ENCODE peak calls at places on chromosomes 1 and 21, in six cellular contexts. T is fibroblast of pulmonary artery, D is pancreas, F is choroid plexus epithelial cell, O is left ventricle myocardium inferior, X is heart right ventricle. I is an unnamed sample.
A peak's percentile ranks its signal among the peaks of the same experiment; 100 is the strongest.

GRCh38 chr1:196678510-196678884 is 26.7 kb downstream of the CFH start:
- DNase-seq in T (peak; percentile 79), D (no peak), F (peak; percentile 93), O (no peak), X (no peak), I (peak; percentile 27)

GRCh38 chr1:214404154-214404553 is 123.2 kb downstream of the SMYD2 start:
- DNase-seq in T (peak; percentile 71), D (no peak), F (peak; percentile 77), O (no peak), X (no peak), I (peak; percentile 84)

GRCh38 chr21:46054447-46054846 is 43.5 kb upstream of the COL6A2 start:
- DNase-seq in T (peak; percentile 44), D (no peak), F (no peak), O (no peak), X (no peak), I (no peak)

GRCh38 chr1:212760126-212760823 is 31.3 kb downstream of the NSL1 start:
- DNase-seq in T (peak; percentile 10), D (no peak), F (no peak), O (no peak), X (no peak), I (no peak)

GRCh38 chr1:22517936-22518335 is 45.4 kb upstream of the EPHA8 start:
- DNase-seq in T (no peak), D (no peak), F (peak; percentile 80), O (no peak), X (no peak), I (peak; percentile 27)

GRCh38 chr1:234881893-234882771 is 246.5 kb downstream of the TOMM20 start:
- DNase-seq in T (no peak), D (peak; percentile 3), F (no peak), O (no peak), X (no peak), I (no peak)

GRCh38 chr1:54486864-54487263 is 61.2 kb upstream of the ACOT11 start:
- DNase-seq in T (no peak), D (no peak), F (no peak), O (no peak), X (no peak), I (no peak)

GRCh38 chr1:231091853-231092301 is 51.8 kb upstream of the FAM89A start:
- DNase-seq in T (peak; percentile 32), D (peak; percentile 80), F (peak; percentile 38), O (no peak), X (no peak), I (peak; percentile 3)

GRCh38 chr1:226763741-226764264 is 24.7 kb upstream of the ITPKB start:
- DNase-seq in T (peak; percentile 89), D (no peak), F (peak; percentile 86), O (no peak), X (no peak), I (peak; percentile 99)

GRCh38 chr1:194931166-194931565 is 1677.1 kb downstream of the KCNT2 start:
- DNase-seq in T (no peak), D (no peak), F (no peak), O (no peak), X (no peak), I (no peak)
- H3K4me3 ChIP-seq in T (no peak overlapping the region), D (no peak overlapping the region), F (no peak overlapping the region), O (no peak overlapping the region), X (no peak overlapping the region), I (no peak overlapping the region)

GRCh38 chr1:244651956-244652698 is 799 bp upstream of the DESI2 start:
- DNase-seq in T (peak; percentile 24), D (no peak), F (peak; percentile 22), O (no peak), X (no peak), I (no peak)

GRCh38 chr1:244655186-244655585 is 2.3 kb downstream of the DESI2 start:
- DNase-seq in T (no peak), D (no peak), F (no peak), O (no peak), X (no peak), I (no peak)

GRCh38 chr1:244652699-244653438 is at the start of gene DESI2:
- DNase-seq in T (peak; percentile 100), D (peak; percentile 96), F (peak; percentile 100), O (peak; percentile 99), X (peak; percentile 99), I (peak; percentile 98)

GRCh38 chr1:244654284-244655038 is 1.5 kb downstream of the DESI2 start:
- DNase-seq in T (no peak), D (no peak), F (no peak), O (no peak), X (no peak), I (peak; percentile 17)

DNA sequence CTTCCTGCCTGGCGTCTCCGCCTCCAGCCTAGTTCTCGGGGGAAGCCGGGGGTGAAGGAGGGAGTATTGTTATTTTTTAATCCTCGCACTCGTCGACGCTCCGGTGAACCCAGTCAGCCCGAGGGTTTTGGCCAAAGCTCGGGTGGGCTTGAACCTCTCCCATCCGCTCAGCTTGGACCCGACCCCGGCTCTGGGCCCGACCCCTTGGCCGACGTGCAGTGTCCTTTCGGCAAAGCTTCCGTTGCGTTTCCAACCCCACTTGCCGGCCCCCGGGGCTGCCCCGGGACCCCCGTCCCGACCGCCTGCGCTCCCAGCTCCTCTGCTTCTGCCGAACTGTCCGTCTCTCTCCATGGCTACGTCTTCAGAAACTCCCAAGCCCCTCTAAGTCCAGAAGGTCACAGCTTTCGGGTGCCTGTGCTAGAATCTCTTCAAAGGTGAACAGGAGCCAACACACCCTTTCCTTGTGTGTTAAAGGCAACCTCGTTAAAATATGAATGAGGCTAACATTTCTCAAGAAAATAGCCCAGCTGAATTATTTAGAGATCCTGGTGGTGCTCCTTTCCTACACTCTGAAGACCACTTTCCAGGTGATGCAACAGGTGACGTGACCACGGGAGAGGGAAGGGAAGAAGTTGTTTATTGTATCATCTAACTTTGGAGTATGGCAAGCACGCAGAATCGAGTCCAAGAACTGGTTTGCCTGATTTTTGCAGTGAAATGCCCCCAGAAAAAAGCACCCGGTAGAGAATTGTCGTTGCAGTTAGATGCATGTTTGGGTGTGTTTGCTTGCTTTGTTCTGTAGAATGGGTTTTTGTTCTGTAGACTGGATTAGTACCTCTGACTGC is 735 bp downstream of the DESI2 start:
- DNase-seq in T (no peak), D (peak; percentile 65), F (peak; percentile 33), O (no peak), X (no peak), I (peak; percentile 34)
- TF ChIP-seq CTCF in T (no peak), D (no peak), F (no peak), O (no peak), X (no peak), I (no peak)

DNA sequence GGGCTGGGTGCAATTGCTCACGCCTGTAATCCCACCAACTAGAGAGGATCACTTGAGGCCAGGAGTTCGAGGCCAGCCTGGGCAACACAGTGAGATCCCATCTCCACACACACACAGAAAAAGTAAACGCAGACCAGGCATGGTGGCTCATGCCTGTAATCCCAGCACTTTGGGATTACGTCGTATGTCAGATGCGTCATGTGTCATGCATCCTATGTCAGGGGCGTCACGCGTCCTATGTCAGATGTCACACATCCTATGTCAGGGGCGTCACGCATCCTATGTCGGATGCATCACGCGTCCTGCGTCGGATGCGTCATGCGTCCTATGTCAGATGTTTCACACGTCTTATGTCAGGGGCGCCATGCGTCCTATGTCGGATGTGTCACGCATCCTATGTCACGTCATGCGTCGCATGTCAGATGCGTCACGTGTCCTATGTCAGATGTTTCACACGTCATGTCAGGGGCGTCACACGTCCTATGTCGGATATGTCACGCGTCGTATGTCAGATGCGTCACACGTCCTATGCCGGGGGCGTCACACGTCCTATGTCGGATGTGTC is 1.5 kb downstream of the MRAP start:
- DNase-seq in T (no peak), D (no peak), F (no peak), O (no peak), X (no peak), I (no peak)
- H3K4me3 ChIP-seq in T (no peak overlapping the region), D (no peak overlapping the region), F (no peak overlapping the region), O (no peak overlapping the region), X (no peak overlapping the region), I (no peak overlapping the region)

DNA sequence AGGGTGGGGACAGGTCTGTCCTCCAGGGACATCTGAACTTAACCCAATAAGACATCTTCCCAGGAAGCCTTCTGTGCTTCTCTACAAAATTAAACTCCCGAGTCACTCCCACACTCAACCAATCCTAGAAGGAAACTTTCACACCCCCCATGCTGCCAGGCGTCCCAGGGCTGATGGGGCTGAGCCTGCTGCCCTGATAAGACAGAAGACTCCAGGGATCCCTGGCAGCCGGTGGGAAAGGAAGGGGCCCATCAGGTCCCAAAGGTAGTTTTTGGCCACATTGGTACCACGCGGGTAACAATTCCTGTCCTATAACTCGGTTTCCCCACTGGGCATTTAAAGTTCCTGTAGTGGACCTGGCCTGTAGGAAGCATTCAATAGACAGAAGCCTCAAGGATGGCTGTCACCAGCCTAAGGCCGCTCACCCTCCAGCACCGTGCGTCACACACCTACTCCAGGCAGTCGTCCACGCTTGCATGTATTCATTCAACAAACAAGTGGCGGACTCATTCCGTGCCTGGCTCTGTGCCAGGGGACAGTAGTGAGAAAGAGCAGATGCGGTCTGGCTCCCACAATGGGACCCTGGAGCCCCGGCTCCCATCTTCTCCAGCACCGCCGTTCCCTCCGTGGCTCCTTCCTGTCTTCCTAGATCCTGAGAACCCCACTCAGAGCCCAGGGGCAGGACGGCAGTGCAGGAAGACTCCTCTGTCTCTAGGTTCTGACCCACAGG is 465.2 kb downstream of the NPHP4 start:
- DNase-seq in T (no peak), D (no peak), F (no peak), O (no peak), X (no peak), I (no peak)
- TF ChIP-seq CTCF in T (no peak), D (no peak), F (no peak), O (no peak), X (no peak), I (no peak)

DNA sequence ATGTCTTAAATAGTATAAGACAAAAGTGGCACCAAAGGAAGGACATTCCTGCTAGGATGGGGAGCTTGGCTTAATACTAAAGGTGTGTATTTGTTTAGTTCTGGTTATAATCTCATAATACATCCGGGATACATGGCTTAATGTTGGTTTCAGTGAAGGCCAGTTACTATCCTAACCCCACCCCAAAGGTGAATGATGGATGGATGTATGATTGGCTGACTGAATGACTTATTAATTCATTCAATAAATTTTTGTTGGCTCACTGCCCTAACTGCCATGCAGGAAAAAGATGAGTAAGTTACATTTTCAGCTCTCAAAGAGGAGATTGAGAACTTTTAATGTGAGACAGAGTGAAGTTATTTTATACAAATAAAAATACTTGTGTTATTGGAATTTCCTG is 52.2 kb downstream of the PHACTR4 start:
- DNase-seq in T (no peak), D (no peak), F (no peak), O (no peak), X (no peak), I (peak; percentile 61)
- H3K4me3 ChIP-seq in T (no peak overlapping the region), D (no peak overlapping the region), F (no peak overlapping the region), O (no peak overlapping the region), X (no peak overlapping the region), I (no peak overlapping the region)

GRCh38 chr1:38500352-38500751 is 359.2 kb downstream of the RRAGC start:
- DNase-seq in T (peak; percentile 1), D (no peak), F (peak; percentile 31), O (no peak), X (no peak), I (peak; percentile 12)
- TF ChIP-seq CTCF in T (peak; percentile 19), D (no peak), F (peak; percentile 63), O (peak; percentile 21), X (peak; percentile 16), I (peak; percentile 47)

GRCh38 chr1:150979007-150979722 is 2.9 kb upstream of the ANXA9 start:
- DNase-seq in T (peak; percentile 92), D (peak; percentile 87), F (peak; percentile 91), O (peak; percentile 82), X (peak; percentile 88), I (peak; percentile 78)
- H3K4me3 ChIP-seq in T (no peak overlapping the region), D (no peak overlapping the region), F (peak overlapping the region; percentile 45), O (peak overlapping the region; percentile 39), X (no peak overlapping the region), I (no peak overlapping the region)

I was measured in bronchial epithelial cell.